ENCODE peak calls at places on chromosome 2, in six cellular contexts. G, Y, L, C, R and P are unnamed samples.

GRCh38 chr2:236982693-236983092 is 103.0 kb upstream of the COPS8 start:
- DNase-seq in G (no peak), C (no peak), Y (no peak), R (no peak), L (no peak), P (no peak)

GRCh38 chr2:163459986-163460385 is 275.8 kb downstream of the FIGN start:
- DNase-seq in C (no peak), G (no peak), R (no peak), L (no peak), Y (no peak), P (no peak)

GRCh38 chr2:33137331-33137730 is 190.6 kb downstream of the LTBP1 start:
- DNase-seq in C (no peak), L (no peak), Y (no peak), G (no peak), R (no peak), P (no peak)

GRCh38 chr2:171579481-171579880 is 57.2 kb downstream of the CYBRD1 start:
- DNase-seq in C (no peak), L (no peak), G (no peak), Y (no peak), R (no peak), P (no peak)

GRCh38 chr2:236121546-236121945 is 46.6 kb downstream of the GBX2 start:
- DNase-seq in Y (no peak), R (no peak), L (no peak), C (no peak), G (no peak), P (no peak)

GRCh38 chr2:212538156-212539144 is at the start of gene ERBB4:
- DNase-seq in G (no peak), C (peak; percentile 41), R (no peak), Y (no peak), L (no peak), P (peak; percentile 37)

GRCh38 chr2:161096336-161096735 is 63.9 kb upstream of the TANK start:
- DNase-seq in Y (no peak), L (no peak), C (no peak), G (no peak), R (no peak), P (no peak)

GRCh38 chr2:119240311-119241204 is 16.9 kb downstream of the STEAP3 start:
- DNase-seq in C (peak; percentile 64), G (no peak), L (no peak), R (no peak), Y (no peak), P (peak; percentile 86)

GRCh38 chr2:123451517-123451916 is 573.6 kb upstream of the CNTNAP5 start:
- DNase-seq in R (no peak), G (no peak), Y (no peak), C (no peak), L (no peak), P (no peak)

GRCh38 chr2:2600466-2600865 is 269.4 kb upstream of the MYT1L start:
- DNase-seq in C (no peak), L (no peak), R (no peak), Y (no peak), G (no peak), P (no peak)

GRCh38 chr2:60508307-60508706 is 45.1 kb downstream of the BCL11A start:
- DNase-seq in C (no peak), L (no peak), G (no peak), R (no peak), Y (no peak), P (no peak)

GRCh38 chr2:102044235-102044920 is 52.6 kb downstream of the IL1R2 start:
- DNase-seq in R (no peak), G (no peak), C (no peak), L (no peak), Y (no peak), P (no peak)

GRCh38 chr2:23813438-23813837 is 113.5 kb downstream of the ATAD2B start:
- DNase-seq in R (no peak), G (no peak), L (no peak), Y (no peak), C (no peak), P (no peak)

GRCh38 chr2:187569042-187569441 is 14.8 kb upstream of the TFPI start:
- DNase-seq in R (no peak), C (no peak), L (no peak), G (no peak), Y (no peak), P (no peak)

GRCh38 chr2:233700028-233700635 is 7.4 kb downstream of the UGT1A6 start:
- DNase-seq in G (no peak), C (no peak), R (no peak), Y (no peak), L (no peak), P (no peak)

GRCh38 chr2:74079522-74080341 is 68.0 kb downstream of the BOLA3 start:
- DNase-seq in L (no peak), R (no peak), Y (no peak), C (no peak), G (no peak), P (no peak)

GRCh38 chr2:209331291-209331844 is 92.5 kb upstream of the MAP2 start:
- DNase-seq in R (no peak), L (no peak), Y (no peak), C (no peak), G (no peak), P (no peak)

GRCh38 chr2:217740178-217740577 is 262.6 kb downstream of the TNS1 start:
- DNase-seq in C (no peak), L (no peak), R (no peak), G (no peak), Y (no peak), P (no peak)

GRCh38 chr2:128427356-128427755 is 108.7 kb upstream of the HS6ST1 start:
- DNase-seq in C (no peak), R (no peak), Y (no peak), L (no peak), G (no peak), P (peak; percentile 25)

GRCh38 chr2:131400849-131401248 is 36.9 kb upstream of the RAB6D start:
- DNase-seq in C (no peak), L (no peak), Y (no peak), G (no peak), R (no peak), P (no peak)

GRCh38 chr2:151409601-151410484 is at the start of gene RIF1:
- DNase-seq in L (peak; percentile 92), R (peak; percentile 65), G (peak; percentile 66), C (peak; percentile 89), Y (peak; percentile 87), P (peak; percentile 92)

GRCh38 chr2:52861606-52862005 is 906.0 kb upstream of the CHAC2 start:
- DNase-seq in L (no peak), C (no peak), G (no peak), R (no peak), Y (no peak), P (no peak)

GRCh38 chr2:209476367-209477191 is 52.7 kb downstream of the MAP2 start:
- DNase-seq in L (no peak), C (no peak), R (no peak), G (no peak), Y (no peak), P (no peak)

GRCh38 chr2:239294571-239295054 is 106.2 kb downstream of the HDAC4 start:
- DNase-seq in L (no peak), R (no peak), G (no peak), C (no peak), Y (peak; percentile 59), P (peak; percentile 27)

GRCh38 chr2:120471166-120471565 is 125.2 kb downstream of the INHBB start:
- DNase-seq in L (no peak), R (no peak), Y (no peak), C (no peak), G (no peak), P (no peak)
- H3K4me1 ChIP-seq in L (peaks cover 3% of the 10 kb centered on the region), R (no peaks in the 10 kb centered on the region), Y (peaks cover 16% of the 10 kb centered on the region), C (peaks cover 32% of the 10 kb centered on the region), G (no peaks in the 10 kb centered on the region), P (peaks cover 65% of the 10 kb centered on the region)

DNA sequence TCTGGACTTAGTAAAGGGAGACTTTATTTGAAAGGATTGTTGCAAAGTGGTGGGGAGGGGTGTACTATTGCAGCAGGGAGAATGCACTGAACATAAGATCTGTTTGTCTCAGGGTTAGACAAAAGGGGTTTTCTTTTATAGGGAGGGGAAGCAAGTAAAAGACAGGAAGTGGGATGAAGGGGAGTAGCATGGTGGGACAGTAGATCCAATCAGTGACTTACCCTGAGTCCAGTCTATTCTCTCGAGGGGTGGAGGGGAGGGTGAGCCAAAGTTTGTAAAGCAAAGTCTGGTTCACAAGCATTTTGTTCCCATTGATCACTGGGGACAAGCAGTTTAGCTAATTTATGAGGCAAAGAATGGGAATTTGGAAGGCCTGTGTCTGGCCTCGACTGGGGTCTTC is 35.0 kb upstream of the CYP27C1 start:
- DNase-seq in G (no peak), R (no peak), C (no peak), Y (no peak), L (no peak), P (no peak)
- H3K4me3 ChIP-seq in G (no peak overlapping the region), R (no peak overlapping the region), C (no peak overlapping the region), Y (no peak overlapping the region), L (no peak overlapping the region), P (no peak overlapping the region)

DNA sequence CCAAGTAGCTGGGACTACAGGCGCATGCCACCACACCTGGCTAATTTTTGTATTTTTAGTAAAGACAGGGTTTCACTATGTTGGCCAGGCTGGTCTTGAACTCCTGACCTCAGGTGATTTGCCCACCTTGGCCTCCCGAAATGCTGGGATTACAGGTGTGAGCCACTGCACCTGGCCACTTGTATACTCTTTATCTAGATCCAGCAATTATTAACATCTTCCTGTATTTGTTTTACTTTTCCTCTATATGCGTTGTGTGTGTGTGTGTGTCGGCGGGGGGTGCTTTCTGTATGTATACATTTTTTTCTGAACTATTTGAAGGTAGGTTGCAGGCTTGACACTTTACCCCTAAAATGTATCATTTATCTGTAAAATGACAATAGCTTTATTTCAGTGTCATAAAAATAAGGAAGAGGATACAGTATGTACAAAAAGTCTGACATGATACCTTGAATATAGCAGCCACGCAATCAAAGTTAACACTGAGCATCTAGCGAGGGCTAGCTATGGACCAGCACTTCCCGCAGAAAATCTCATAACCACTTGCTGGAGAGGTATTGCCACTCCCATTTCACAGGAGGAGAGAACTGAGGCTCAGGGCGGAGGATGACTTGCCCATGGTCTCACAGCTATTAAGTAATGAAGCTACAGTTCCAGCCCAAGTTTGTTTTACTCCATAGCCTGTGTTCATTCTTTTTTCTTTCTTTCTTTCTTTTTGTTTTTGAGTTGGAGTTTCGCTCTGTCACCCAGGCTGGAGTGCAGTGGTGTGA is 251.3 kb downstream of the MYCN start:
- DNase-seq in R (no peak), L (no peak), G (no peak), C (no peak), Y (no peak), P (no peak)
- H3K4me1 ChIP-seq in R (no peaks in the 10 kb centered on the region), L (no peaks in the 10 kb centered on the region), G (no peaks in the 10 kb centered on the region), C (no peaks in the 10 kb centered on the region), Y (no peaks in the 10 kb centered on the region), P (no peaks in the 10 kb centered on the region)

DNA sequence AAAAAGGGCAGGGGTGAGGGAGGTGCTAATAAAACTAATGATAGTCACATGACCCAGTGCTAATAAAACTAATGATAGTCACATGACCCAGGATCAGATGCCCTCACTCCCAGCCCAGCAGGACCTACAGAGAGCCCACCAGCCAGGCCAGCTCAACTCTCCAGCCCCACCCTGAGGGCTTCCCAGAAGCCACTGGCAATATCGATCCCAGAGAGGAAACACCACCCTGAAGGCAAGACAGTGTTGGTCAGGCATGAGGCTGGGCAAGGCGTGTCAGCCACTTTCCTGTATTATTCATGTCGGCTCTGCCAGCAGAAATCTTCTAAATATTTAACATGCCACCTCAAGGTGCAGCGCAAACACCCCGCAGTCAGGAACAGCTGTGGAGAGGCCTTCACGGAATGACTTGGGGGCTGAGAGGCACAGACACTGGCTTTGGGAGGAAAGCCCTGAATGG is 1.5 kb downstream of the REEP1 start:
- DNase-seq in L (no peak), C (no peak), Y (no peak), G (no peak), R (no peak), P (no peak)
- H3K4me3 ChIP-seq in L (no peak overlapping the region), C (peak overlapping the region; percentile 76), Y (no peak overlapping the region), G (no peak overlapping the region), R (no peak overlapping the region), P (peak overlapping the region; percentile 71)